ENCODE peak calls at places on chromosomes 13 and 19, in four cellular contexts. One of them, this sample, is unnamed.

GRCh38 chr19:15115080-15115479 is 7.9 kb downstream of the SYDE1 start:
- DNase-seq in cardiac fibroblast: peak; percentile 84
- DNase-seq in sigmoid colon: peak; percentile 90
- DNase-seq in activated T-cell treated with anti-CD3 and anti-CD28 coated beads, Interleukin-2, amount 50 U/mL, for 72 hours: no peak
- DNase-seq in this sample: peak; percentile 42

GRCh38 chr19:47319923-47320871 is 10.5 kb downstream of the C5AR1 start:
- DNase-seq in sigmoid colon: no peak
- DNase-seq in activated T-cell treated with anti-CD3 and anti-CD28 coated beads, Interleukin-2, amount 50 U/mL, for 72 hours: no peak
- DNase-seq in cardiac fibroblast: no peak
- DNase-seq in this sample: no peak

GRCh38 chr13:72565893-72566292 is 161.5 kb downstream of the MZT1 start:
- DNase-seq in activated T-cell treated with anti-CD3 and anti-CD28 coated beads, Interleukin-2, amount 50 U/mL, for 72 hours: no peak
- DNase-seq in cardiac fibroblast: peak; percentile 42
- DNase-seq in sigmoid colon: no peak
- DNase-seq in this sample: peak; percentile 10

GRCh38 chr19:29404951-29405727 is 120.7 kb upstream of the VSTM2B start:
- DNase-seq in activated T-cell treated with anti-CD3 and anti-CD28 coated beads, Interleukin-2, amount 50 U/mL, for 72 hours: no peak
- DNase-seq in cardiac fibroblast: no peak
- DNase-seq in sigmoid colon: no peak
- DNase-seq in this sample: no peak

GRCh38 chr13:99255241-99255640 is 2.9 kb downstream of the GPR18 start:
- DNase-seq in activated T-cell treated with anti-CD3 and anti-CD28 coated beads, Interleukin-2, amount 50 U/mL, for 72 hours: no peak
- DNase-seq in sigmoid colon: no peak
- DNase-seq in cardiac fibroblast: no peak
- DNase-seq in this sample: no peak

GRCh38 chr13:88932950-88933349 is 1261.8 kb downstream of the SLITRK5 start:
- DNase-seq in sigmoid colon: no peak
- DNase-seq in activated T-cell treated with anti-CD3 and anti-CD28 coated beads, Interleukin-2, amount 50 U/mL, for 72 hours: no peak
- DNase-seq in cardiac fibroblast: no peak
- DNase-seq in this sample: no peak

GRCh38 chr13:68439821-68440220 is 1209.7 kb upstream of the PCDH9 start:
- DNase-seq in activated T-cell treated with anti-CD3 and anti-CD28 coated beads, Interleukin-2, amount 50 U/mL, for 72 hours: no peak
- DNase-seq in cardiac fibroblast: peak; percentile 14
- DNase-seq in sigmoid colon: no peak
- DNase-seq in this sample: no peak

GRCh38 chr19:39038098-39038497 is 5.7 kb upstream of the FBXO27 start:
- DNase-seq in activated T-cell treated with anti-CD3 and anti-CD28 coated beads, Interleukin-2, amount 50 U/mL, for 72 hours: no peak
- DNase-seq in cardiac fibroblast: peak; percentile 54
- DNase-seq in sigmoid colon: no peak
- DNase-seq in this sample: peak; percentile 32

GRCh38 chr13:28384789-28385188 is 110.1 kb downstream of the FLT1 start:
- DNase-seq in sigmoid colon: no peak
- DNase-seq in activated T-cell treated with anti-CD3 and anti-CD28 coated beads, Interleukin-2, amount 50 U/mL, for 72 hours: no peak
- DNase-seq in cardiac fibroblast: no peak
- DNase-seq in this sample: no peak

GRCh38 chr13:37914781-37915391 is 45.3 kb upstream of the TRPC4 start:
- DNase-seq in sigmoid colon: no peak
- DNase-seq in cardiac fibroblast: peak; percentile 60
- DNase-seq in activated T-cell treated with anti-CD3 and anti-CD28 coated beads, Interleukin-2, amount 50 U/mL, for 72 hours: no peak
- DNase-seq in this sample: no peak

GRCh38 chr19:31135841-31136240 is 213.4 kb downstream of the TSHZ3 start:
- DNase-seq in activated T-cell treated with anti-CD3 and anti-CD28 coated beads, Interleukin-2, amount 50 U/mL, for 72 hours: no peak
- DNase-seq in cardiac fibroblast: peak; percentile 75
- DNase-seq in sigmoid colon: no peak
- DNase-seq in this sample: peak; percentile 78

GRCh38 chr13:68628994-68629393 is 1398.9 kb upstream of the PCDH9 start:
- DNase-seq in cardiac fibroblast: no peak
- DNase-seq in activated T-cell treated with anti-CD3 and anti-CD28 coated beads, Interleukin-2, amount 50 U/mL, for 72 hours: no peak
- DNase-seq in sigmoid colon: no peak
- DNase-seq in this sample: no peak

GRCh38 chr13:66489172-66489571 is 741.0 kb downstream of the PCDH9 start:
- DNase-seq in sigmoid colon: no peak
- DNase-seq in activated T-cell treated with anti-CD3 and anti-CD28 coated beads, Interleukin-2, amount 50 U/mL, for 72 hours: no peak
- DNase-seq in cardiac fibroblast: no peak
- DNase-seq in this sample: no peak

GRCh38 chr13:41452462-41452861 is 4.9 kb upstream of the RGCC start:
- DNase-seq in sigmoid colon: no peak
- DNase-seq in activated T-cell treated with anti-CD3 and anti-CD28 coated beads, Interleukin-2, amount 50 U/mL, for 72 hours: peak; percentile 3
- DNase-seq in cardiac fibroblast: no peak
- DNase-seq in this sample: no peak

GRCh38 chr19:7734220-7735203 is 2.6 kb upstream of the CLEC4G start:
- DNase-seq in activated T-cell treated with anti-CD3 and anti-CD28 coated beads, Interleukin-2, amount 50 U/mL, for 72 hours: no peak
- DNase-seq in sigmoid colon: peak; percentile 30
- DNase-seq in cardiac fibroblast: peak; percentile 14
- DNase-seq in this sample: no peak

This sample was measured in HFFc6.